ENCODE peak calls at places on chromosome 7, in eight cellular contexts. Q is G401, O is ELF-1, T is mesothelial cell of epicardium, V is small intestine, L is HL-60, B is B cell, X is SHP77 treated with DMSO at 0.1 percent for 48 hours. D is an unnamed sample.

GRCh38 chr7:125670926-125671572 is 741.4 kb upstream of the POT1 start:
- DNase-seq in Q (no peak), O (no peak), T (no peak), V (no peak), L (no peak), B (no peak), X (no peak), D (peak)

GRCh38 chr7:77811895-77812685 is 13.5 kb downstream of the PHTF2 start:
- DNase-seq in Q (no peak), O (no peak), T (no peak), V (no peak), L (no peak), B (no peak), X (no peak), D (no peak)

GRCh38 chr7:30893357-30893756 is 18.3 kb upstream of the AQP1 start:
- DNase-seq in Q (no peak), O (no peak), T (no peak), V (no peak), L (no peak), B (no peak), X (no peak), D (no peak)

GRCh38 chr7:100854146-100854895 is 1.8 kb downstream of the SLC12A9 start:
- DNase-seq in Q (no peak), O (no peak), T (no peak), V (no peak), L (no peak), B (no peak), X (no peak), D (no peak)

GRCh38 chr7:129134356-129134972 is 10.0 kb upstream of the TSPAN33 start:
- DNase-seq in Q (no peak), O (no peak), T (no peak), V (no peak), L (peak), B (no peak), X (no peak), D (no peak)

GRCh38 chr7:29120955-29121354 is 25.4 kb downstream of the CPVL start:
- DNase-seq in Q (no peak), O (no peak), T (no peak), V (no peak), L (no peak), B (no peak), X (no peak), D (no peak)

GRCh38 chr7:13920053-13920697 is 69.3 kb downstream of the ETV1 start:
- DNase-seq in Q (peak), O (peak), T (peak), V (peak), L (no peak), B (no peak), X (peak), D (peak)

GRCh38 chr7:149220534-149220933 is 18.9 kb upstream of the ZNF212 start:
- DNase-seq in Q (no peak), O (peak), T (no peak), V (no peak), L (no peak), B (no peak), X (no peak), D (no peak)

GRCh38 chr7:80588591-80588990 is 49.9 kb upstream of the CD36 start:
- DNase-seq in Q (no peak), O (no peak), T (no peak), V (no peak), L (no peak), B (no peak), X (no peak), D (no peak)

GRCh38 chr7:64879097-64879730 is 23.9 kb upstream of the ZNF273 start:
- DNase-seq in Q (no peak), O (no peak), T (peak), V (no peak), L (peak), B (no peak), X (no peak), D (no peak)

GRCh38 chr7:130420943-130421578 is 19.8 kb downstream of the CEP41 start:
- DNase-seq in Q (no peak), O (no peak), T (no peak), V (no peak), L (no peak), B (no peak), X (no peak), D (no peak)

GRCh38 chr7:128792471-128793183 is 859 bp downstream of the CCDC136 start:
- DNase-seq in Q (peak), O (no peak), T (no peak), V (no peak), L (no peak), B (no peak), X (no peak), D (peak)

GRCh38 chr7:676972-677385 is 49.5 kb upstream of the DNAAF5 start:
- DNase-seq in Q (no peak), O (no peak), T (no peak), V (no peak), L (no peak), B (no peak), X (no peak), D (no peak)

GRCh38 chr7:39709768-39710291 is 86.5 kb downstream of the RALA start:
- DNase-seq in Q (no peak), O (no peak), T (no peak), V (no peak), L (no peak), B (no peak), X (no peak), D (peak)

GRCh38 chr7:149257146-149257545 is 4.8 kb upstream of the ZNF783 start:
- DNase-seq in Q (no peak), O (no peak), T (no peak), V (no peak), L (no peak), B (no peak), X (no peak), D (no peak)

GRCh38 chr7:106170651-106171050 is 58.5 kb upstream of the SYPL1 start:
- DNase-seq in Q (no peak), O (no peak), T (no peak), V (no peak), L (no peak), B (no peak), X (no peak), D (no peak)

GRCh38 chr7:74012842-74013249 is 15.1 kb upstream of the ELN start:
- DNase-seq in Q (no peak), O (peak), T (no peak), V (no peak), L (no peak), B (peak), X (no peak), D (no peak)

GRCh38 chr7:115099906-115100305 is 178.0 kb downstream of the MDFIC start:
- DNase-seq in Q (no peak), O (no peak), T (no peak), V (no peak), L (no peak), B (no peak), X (no peak), D (no peak)

GRCh38 chr7:16695621-16696237 is 49.7 kb downstream of the BZW2 start:
- DNase-seq in Q (peak), O (peak), T (no peak), V (peak), L (peak), B (no peak), X (peak), D (peak)

GRCh38 chr7:16071246-16071857 is 350.0 kb downstream of the CRPPA start:
- DNase-seq in Q (peak), O (peak), T (no peak), V (peak), L (no peak), B (no peak), X (peak), D (peak)

GRCh38 chr7:76513817-76514799 is 3.8 kb downstream of the UPK3B start:
- DNase-seq in Q (no peak), O (no peak), T (no peak), V (no peak), L (no peak), B (no peak), X (no peak), D (no peak)

GRCh38 chr7:98116656-98117461 is 10.2 kb downstream of the LMTK2 start:
- DNase-seq in Q (no peak), O (no peak), T (no peak), V (peak), L (no peak), B (no peak), X (no peak), D (no peak)

GRCh38 chr7:157825325-157825724 is 488.5 kb downstream of the DNAJB6 start:
- DNase-seq in Q (no peak), O (no peak), T (no peak), V (no peak), L (no peak), B (no peak), X (no peak), D (no peak)

GRCh38 chr7:129368389-129368986 is 65.7 kb upstream of the STRIP2 start:
- DNase-seq in Q (no peak), O (no peak), T (no peak), V (no peak), L (no peak), B (peak), X (no peak), D (no peak)

GRCh38 chr7:19116121-19117080 is 1.0 kb downstream of the TWIST1 start:
- DNase-seq in Q (no peak), O (peak), T (no peak), V (no peak), L (no peak), B (no peak), X (no peak), D (peak)

GRCh38 chr7:374706-375490 is 84.9 kb downstream of the FOXL3 start:
- DNase-seq in Q (no peak), O (peak), T (peak), V (no peak), L (no peak), B (no peak), X (no peak), D (no peak)

GRCh38 chr7:2629740-2630681 is 1.8 kb upstream of the TTYH3 start:
- DNase-seq in Q (peak), O (no peak), T (no peak), V (peak), L (no peak), B (no peak), X (no peak), D (no peak)

GRCh38 chr7:96021533-96021932 is 249.2 kb downstream of the DYNC1I1 start:
- DNase-seq in Q (no peak), O (no peak), T (no peak), V (no peak), L (no peak), B (no peak), X (no peak), D (no peak)

GRCh38 chr7:167087-167855 is 25.1 kb upstream of the FAM20C start:
- DNase-seq in Q (no peak), O (no peak), T (no peak), V (no peak), L (peak), B (no peak), X (no peak), D (no peak)

GRCh38 chr7:93145324-93145723 is 2.9 kb downstream of the SAMD9L start:
- DNase-seq in Q (no peak), O (no peak), T (no peak), V (no peak), L (peak), B (no peak), X (no peak), D (no peak)

GRCh38 chr7:150507947-150508602 is 6.6 kb upstream of the GIMAP7 start:
- DNase-seq in Q (no peak), O (no peak), T (no peak), V (no peak), L (no peak), B (no peak), X (no peak), D (no peak)

GRCh38 chr7:726084-726853 is at the start of gene DNAAF5:
- DNase-seq in Q (peak), O (peak), T (peak), V (peak), L (peak), B (peak), X (peak), D (peak)